ENCODE peak calls at places on chromosomes 7 and 10, in six cellular contexts. D, L, P, I, Y and O are unnamed samples.

GRCh38 chr7:167087-167855 is 25.1 kb upstream of the FAM20C start:
- DNase-seq in P (peak; percentile 62), Y (peak; percentile 35), D (no peak), L (no peak), I (no peak), O (no peak)

GRCh38 chr7:36279251-36279925 is 110.3 kb upstream of the ANLN start:
- DNase-seq in L (no peak), D (no peak), P (peak; percentile 58), I (peak; percentile 4), Y (no peak), O (no peak)

GRCh38 chr7:131538791-131539179 is 17.6 kb downstream of the PODXL start:
- DNase-seq in I (no peak), L (peak; percentile 78), P (peak; percentile 75), Y (peak; percentile 81), D (peak; percentile 60), O (no peak)

GRCh38 chr7:2204446-2204845 is 28.3 kb downstream of the MAD1L1 start:
- DNase-seq in Y (no peak), L (no peak), D (no peak), P (no peak), I (no peak), O (no peak)

GRCh38 chr7:24283559-24283899 is 461 bp upstream of the NPY start:
- DNase-seq in L (no peak), I (no peak), P (no peak), Y (no peak), D (no peak), O (no peak)

GRCh38 chr10:78491812-78492211 is 458.1 kb downstream of the RPS24 start:
- DNase-seq in P (no peak), I (no peak), Y (no peak), L (no peak), D (no peak), O (no peak)

GRCh38 chr7:128408709-128409434 is 910 bp downstream of the IMPDH1 start:
- DNase-seq in L (no peak), I (no peak), D (no peak), P (peak; percentile 80), Y (no peak), O (no peak)

GRCh38 chr10:44809652-44810051 is 101.5 kb upstream of the TMEM72 start:
- DNase-seq in P (no peak), D (no peak), Y (no peak), I (no peak), L (no peak), O (no peak)

GRCh38 chr7:52684388-52684787 is 351.0 kb upstream of the POM121L12 start:
- DNase-seq in Y (no peak), I (no peak), D (no peak), L (no peak), P (no peak), O (no peak)

GRCh38 chr10:103752680-103753248 is 102.6 kb downstream of the SH3PXD2A start:
- DNase-seq in Y (no peak), D (no peak), I (no peak), L (no peak), P (no peak), O (no peak)

GRCh38 chr7:22205631-22206030 is 151.3 kb downstream of the RAPGEF5 start:
- DNase-seq in D (no peak), Y (no peak), I (no peak), P (no peak), L (no peak), O (no peak)

GRCh38 chr7:145212050-145212449 is 376.2 kb upstream of the TPK1 start:
- DNase-seq in D (no peak), I (no peak), L (no peak), Y (no peak), P (no peak), O (no peak)

GRCh38 chr10:104622598-104623209 is 18.4 kb upstream of the SORCS3 start:
- DNase-seq in L (no peak), D (no peak), P (no peak), I (no peak), Y (no peak), O (no peak)

GRCh38 chr7:30327813-30328212 is 43.4 kb downstream of the ZNRF2 start:
- DNase-seq in D (no peak), L (no peak), Y (no peak), P (no peak), I (no peak), O (no peak)

GRCh38 chr7:85927226-85927625 is 716.5 kb upstream of the GRM3 start:
- DNase-seq in L (no peak), D (no peak), P (no peak), I (no peak), Y (no peak), O (no peak)

GRCh38 chr7:101817930-101818698 is 688 bp downstream of the CUX1 start:
- DNase-seq in L (no peak), D (no peak), Y (no peak), I (no peak), P (no peak), O (no peak)

GRCh38 chr10:125370578-125370977 is 210.2 kb upstream of the CTBP2 start:
- DNase-seq in D (no peak), I (no peak), L (no peak), P (no peak), Y (no peak), O (no peak)
- TF ChIP-seq CTCF in D (no peak), I (no peak), L (no peak), P (no peak), Y (no peak), O (no peak)

GRCh38 chr7:74479961-74480829 is 26.5 kb downstream of the GTF2IRD1 start:
- DNase-seq in I (peak; percentile 65), L (peak; percentile 96), Y (peak; percentile 93), P (peak; percentile 96), D (peak; percentile 94), O (peak; percentile 70)

GRCh38 chr7:74480861-74481417 is 27.2 kb downstream of the GTF2IRD1 start:
- DNase-seq in D (peak; percentile 53), P (peak; percentile 84), L (peak; percentile 65), Y (peak; percentile 52), I (peak; percentile 70), O (peak; percentile 55)

GRCh38 chr7:74483402-74484336 is 30.0 kb downstream of the GTF2IRD1 start:
- DNase-seq in I (no peak), L (peak; percentile 44), Y (peak; percentile 27), P (no peak), D (peak; percentile 60), O (no peak)

GRCh38 chr7:74482629-74483401 is 29.1 kb downstream of the GTF2IRD1 start:
- DNase-seq in Y (peak; percentile 29), I (peak; percentile 74), P (no peak), L (peak; percentile 89), D (no peak), O (no peak)

GRCh38 chr7:74481458-74482324 is 28.0 kb downstream of the GTF2IRD1 start:
- DNase-seq in Y (peak; percentile 21), I (no peak), P (no peak), L (peak; percentile 86), D (no peak), O (no peak)
- H3K4me3 ChIP-seq in Y (peak overlapping the region; percentile 33), I (peak overlapping the region; percentile 45), P (no peak overlapping the region), L (peak overlapping the region; percentile 41), D (no peak overlapping the region), O (no peak overlapping the region)

DNA sequence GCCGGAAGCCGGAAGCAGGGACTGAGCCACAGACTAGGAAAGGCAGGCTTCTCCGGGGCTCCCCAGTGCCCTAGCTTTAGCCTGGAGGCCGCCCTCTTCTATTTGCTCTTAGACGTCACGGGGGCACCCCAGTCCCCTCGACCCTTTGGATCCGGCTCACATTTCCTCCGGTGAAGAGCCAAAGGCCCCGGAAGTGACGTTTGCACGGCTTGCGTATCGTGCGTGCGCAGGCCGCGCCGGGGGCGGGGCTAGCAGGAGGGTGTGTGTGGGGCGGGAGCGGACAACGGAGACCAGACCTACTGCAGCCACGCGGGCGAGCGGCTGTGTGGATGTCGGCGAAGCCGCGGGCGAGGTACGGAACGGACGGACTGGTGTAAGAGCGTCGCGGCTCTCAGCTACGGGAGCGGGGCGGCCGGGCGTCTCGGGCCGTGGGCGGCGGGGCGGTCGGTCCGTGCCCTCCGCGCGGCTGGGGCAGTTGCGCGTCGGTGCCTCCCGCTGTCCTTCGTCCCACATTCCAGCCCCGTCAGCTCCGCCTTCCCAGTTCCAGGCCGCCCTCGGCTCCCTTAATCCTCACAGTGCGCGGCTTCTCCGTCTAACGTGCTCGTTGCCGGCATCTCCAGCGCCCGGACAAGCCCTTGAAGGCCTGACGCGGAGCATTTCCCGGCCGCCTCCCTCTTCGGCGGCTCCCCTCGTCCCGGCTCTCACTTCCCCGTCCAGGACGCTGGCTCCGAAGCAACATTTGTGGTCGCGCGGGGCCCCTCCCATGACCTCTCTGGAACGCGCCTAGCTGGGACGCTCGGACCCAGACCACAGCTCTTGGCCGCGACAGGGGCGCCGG is 25.8 kb downstream of the KCTD7 start:
- DNase-seq in Y (peak; percentile 99), L (peak; percentile 97), P (peak; percentile 99), D (peak; percentile 98), I (peak; percentile 98), O (peak; percentile 100)
- TF ChIP-seq POLR2A in Y (peak; percentile 69), L (peak; percentile 97), P (peak; percentile 96), D (peak; percentile 98), I (peak; percentile 92), O (peak; percentile 78)

GRCh38 chr7:27129729-27130539 is 623 bp downstream of the HOXA4 start:
- DNase-seq in P (peak; percentile 68), I (peak; percentile 18), L (peak; percentile 71), Y (no peak), D (no peak), O (no peak)
- TF ChIP-seq CTCF in P (no peak), I (no peak), L (peak; percentile 53), Y (no peak), D (no peak), O (no peak)

DNA sequence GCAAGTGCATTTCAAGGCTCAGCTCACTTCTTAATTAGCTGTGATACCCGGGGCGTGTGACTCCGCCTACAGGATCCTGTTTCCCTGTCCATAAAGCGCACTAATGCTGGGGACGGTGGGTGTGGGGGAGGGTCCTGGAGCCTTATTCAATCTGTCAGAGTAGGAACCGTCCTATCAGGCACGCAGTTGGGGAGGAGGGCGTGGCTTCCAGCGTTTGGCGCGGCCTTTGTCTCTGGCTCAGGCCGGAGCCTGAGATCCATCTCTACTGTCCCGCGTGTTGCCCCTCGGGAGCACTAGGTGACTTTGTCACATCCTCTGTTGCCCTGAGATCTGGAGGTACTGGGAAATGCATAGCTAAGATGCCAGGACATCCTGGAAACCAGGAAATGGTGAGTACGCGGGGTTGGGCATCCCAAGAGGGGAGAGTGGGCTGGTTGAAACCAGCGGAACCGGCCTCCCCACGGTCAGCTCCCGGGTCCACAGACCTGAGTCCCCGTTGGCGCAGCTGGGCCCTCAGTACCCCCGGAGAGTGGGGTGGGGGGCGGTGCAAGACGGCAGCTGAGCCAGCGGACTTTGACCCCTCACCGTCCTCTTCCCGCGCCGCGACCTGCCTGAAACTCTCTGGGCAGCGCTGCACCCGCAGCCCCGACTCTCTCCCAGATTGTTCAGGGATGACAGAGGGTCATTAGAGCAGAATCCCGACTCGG is 104.4 kb upstream of the ZNF92 start:
- DNase-seq in L (no peak), P (no peak), Y (no peak), I (no peak), D (peak; percentile 24), O (no peak)
- H3K4me3 ChIP-seq in L (no peak overlapping the region), P (peak overlapping the region; percentile 9), Y (peak overlapping the region; percentile 2), I (peak overlapping the region; percentile 20), D (no peak overlapping the region), O (peak overlapping the region; percentile 6)